ENCODE peak calls at places on chromosomes 2 and 18, in four cellular contexts. Q is K562, I is H1, H is HepG2. U is an unnamed sample.

GRCh38 chr2:25512707-25513106 is 160.7 kb downstream of the DTNB start:
- DNase-seq in H (no peak), I (no peak), Q (no peak), U (no peak)

GRCh38 chr2:979286-979928 is 28.8 kb downstream of the SNTG2 start:
- DNase-seq in I (no peak), Q (no peak), H (no peak), U (no peak)

GRCh38 chr2:47008381-47009280 is 93.0 kb upstream of the MCFD2 start:
- DNase-seq in H (peak; percentile 73), Q (no peak), I (no peak), U (no peak)

GRCh38 chr2:118974103-118974911 is 32.3 kb downstream of the MARCO start:
- DNase-seq in H (no peak), I (peak; percentile 31), Q (no peak), U (no peak)

GRCh38 chr2:174161490-174161889 is 86.8 kb downstream of the OLA1 start:
- DNase-seq in I (no peak), H (no peak), Q (no peak), U (no peak)

GRCh38 chr2:47070920-47071824 is 83.9 kb downstream of the STPG4 start:
- DNase-seq in H (peak; percentile 93), Q (no peak), I (no peak), U (peak; percentile 65)

GRCh38 chr2:1874101-1874865 is 130.0 kb upstream of the PXDN start:
- DNase-seq in Q (no peak), H (no peak), I (no peak), U (no peak)

GRCh38 chr2:176096243-176096985 is 3.2 kb upstream of the HOXD12 start:
- DNase-seq in H (no peak), I (peak; percentile 53), Q (no peak), U (peak; percentile 46)

GRCh38 chr2:98749053-98749450 is 18.1 kb upstream of the MGAT4A start:
- DNase-seq in I (no peak), H (no peak), Q (no peak), U (no peak)

GRCh38 chr2:101844055-101844635 is 146.6 kb downstream of the MAP4K4 start:
- DNase-seq in H (no peak), I (no peak), Q (no peak), U (peak; percentile 81)

GRCh38 chr2:104434363-104434792 is 419.5 kb upstream of the POU3F3 start:
- DNase-seq in I (peak; percentile 53), H (no peak), Q (no peak), U (no peak)

GRCh38 chr2:47211497-47212011 is 56.4 kb upstream of the STPG4 start:
- DNase-seq in I (no peak), Q (no peak), H (no peak), U (no peak)

GRCh38 chr2:232545511-232546375 is 4.6 kb downstream of the TIGD1 start:
- DNase-seq in Q (no peak), I (peak; percentile 30), H (no peak), U (no peak)

GRCh38 chr2:152499411-152499810 is 164.4 kb downstream of the FMNL2 start:
- DNase-seq in I (no peak), Q (no peak), H (no peak), U (no peak)

GRCh38 chr18:55323051-55323994 is 264.7 kb downstream of the TCF4 start:
- DNase-seq in H (no peak), I (no peak), Q (no peak), U (peak; percentile 37)

GRCh38 chr2:8999802-9000201 is 3.7 kb downstream of the MBOAT2 start:
- DNase-seq in H (no peak), Q (no peak), I (no peak), U (no peak)

GRCh38 chr2:172091626-172092566 is 6.6 kb downstream of the DLX1 start:
- DNase-seq in H (no peak), Q (no peak), I (no peak), U (no peak)

GRCh38 chr2:136284226-136285119 is 166.5 kb upstream of the CXCR4 start:
- DNase-seq in Q (no peak), I (no peak), H (no peak), U (no peak)

GRCh38 chr2:70796247-70796646 is 5.8 kb upstream of the FIGLA start:
- DNase-seq in H (no peak), Q (peak; percentile 36), I (no peak), U (no peak)

GRCh38 chr2:74850816-74851566 is 17.1 kb downstream of the HK2 start:
- DNase-seq in Q (no peak), I (no peak), H (no peak), U (no peak)

GRCh38 chr2:37672104-37672869 is 845 bp upstream of the CDC42EP3 start:
- DNase-seq in H (peak; percentile 34), Q (peak; percentile 58), I (peak; percentile 94), U (peak; percentile 85)

GRCh38 chr18:28189400-28190239 is 12.7 kb upstream of the CDH2 start:
- DNase-seq in H (peak; percentile 54), Q (peak; percentile 48), I (peak; percentile 67), U (peak; percentile 73)

GRCh38 chr2:23231865-23232264 is 153.1 kb upstream of the KLHL29 start:
- DNase-seq in I (no peak), H (no peak), Q (no peak), U (no peak)

GRCh38 chr2:204315236-204315662 is 230.0 kb upstream of the PARD3B start:
- DNase-seq in I (no peak), H (no peak), Q (no peak), U (no peak)

GRCh38 chr18:66616523-66616983 is 12.7 kb upstream of the CDH19 start:
- DNase-seq in Q (no peak), H (peak; percentile 35), I (peak; percentile 52), U (peak; percentile 19)
- TF ChIP-seq CTCF in Q (no peak), H (peak; percentile 59), I (peak; percentile 30), U (peak; percentile 54)

GRCh38 chr2:216373896-216374295 is 1.6 kb upstream of the MARCHF4 start:
- DNase-seq in Q (no peak), I (no peak), H (no peak), U (no peak)

GRCh38 chr2:216369821-216370220 is 2.5 kb downstream of the MARCHF4 start:
- DNase-seq in Q (no peak), I (no peak), H (no peak), U (no peak)

GRCh38 chr2:216370961-216371633 is 1.2 kb downstream of the MARCHF4 start:
- DNase-seq in I (peak; percentile 76), H (no peak), Q (no peak), U (peak; percentile 17)

GRCh38 chr2:216372761-216373291 is 543 bp upstream of the MARCHF4 start:
- DNase-seq in Q (no peak), H (no peak), I (no peak), U (peak; percentile 78)

DNA sequence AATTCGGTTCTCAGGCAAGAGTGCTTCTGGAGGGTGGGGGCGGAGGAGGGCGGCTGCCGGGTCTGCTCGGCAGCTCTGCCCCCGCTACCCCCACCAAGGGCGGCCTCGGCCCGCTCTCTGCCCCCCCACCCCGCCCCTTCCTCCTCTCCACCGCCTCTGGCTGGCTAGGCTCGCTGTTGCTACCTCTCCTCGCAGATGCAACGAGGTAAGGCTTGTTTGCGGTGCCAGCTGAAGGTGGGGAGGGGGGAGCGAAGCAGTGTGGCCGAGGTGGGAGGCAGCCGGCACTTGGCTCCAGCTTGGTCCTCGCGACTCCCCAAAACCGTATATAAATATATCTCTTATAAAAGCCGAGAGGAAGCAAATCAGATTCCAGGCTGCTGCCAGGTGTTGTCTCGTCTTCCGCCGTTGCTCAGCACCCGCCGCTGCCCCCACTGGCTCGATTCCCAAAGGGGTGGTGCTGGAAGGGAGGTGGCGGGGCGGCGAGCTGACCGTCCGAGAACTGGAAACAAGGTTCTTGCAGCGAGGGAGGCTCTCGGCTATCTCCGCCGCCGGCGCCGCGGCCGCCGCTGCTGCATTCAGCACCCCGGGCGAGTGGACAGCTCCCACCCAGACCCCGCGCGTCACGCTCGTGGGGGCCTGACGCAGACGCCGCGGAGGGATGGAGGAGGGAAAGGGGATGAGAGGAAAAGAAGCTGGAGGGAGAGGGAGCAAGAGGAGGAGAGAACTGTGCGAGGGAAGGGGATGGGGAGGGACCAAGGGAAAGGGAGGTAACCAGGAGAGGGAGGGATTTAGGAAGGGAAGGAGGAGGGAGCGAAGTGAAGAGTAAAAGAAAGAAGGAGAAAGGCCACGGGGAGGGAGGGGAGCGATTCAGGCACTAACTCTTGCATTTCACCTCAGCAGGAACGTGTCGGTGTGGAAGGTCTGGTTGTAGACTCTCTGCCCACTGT is at the start of gene MARCHF4:
- DNase-seq in I (peak; percentile 97), Q (peak; percentile 73), H (peak; percentile 12), U (peak; percentile 92)
- H3K9ac ChIP-seq in I (peak within 1 kb of the TSS; percentile 11), Q (no peak within 1 kb of the TSS), H (no peak within 1 kb of the TSS), U (peak within 1 kb of the TSS; percentile 92)

DNA sequence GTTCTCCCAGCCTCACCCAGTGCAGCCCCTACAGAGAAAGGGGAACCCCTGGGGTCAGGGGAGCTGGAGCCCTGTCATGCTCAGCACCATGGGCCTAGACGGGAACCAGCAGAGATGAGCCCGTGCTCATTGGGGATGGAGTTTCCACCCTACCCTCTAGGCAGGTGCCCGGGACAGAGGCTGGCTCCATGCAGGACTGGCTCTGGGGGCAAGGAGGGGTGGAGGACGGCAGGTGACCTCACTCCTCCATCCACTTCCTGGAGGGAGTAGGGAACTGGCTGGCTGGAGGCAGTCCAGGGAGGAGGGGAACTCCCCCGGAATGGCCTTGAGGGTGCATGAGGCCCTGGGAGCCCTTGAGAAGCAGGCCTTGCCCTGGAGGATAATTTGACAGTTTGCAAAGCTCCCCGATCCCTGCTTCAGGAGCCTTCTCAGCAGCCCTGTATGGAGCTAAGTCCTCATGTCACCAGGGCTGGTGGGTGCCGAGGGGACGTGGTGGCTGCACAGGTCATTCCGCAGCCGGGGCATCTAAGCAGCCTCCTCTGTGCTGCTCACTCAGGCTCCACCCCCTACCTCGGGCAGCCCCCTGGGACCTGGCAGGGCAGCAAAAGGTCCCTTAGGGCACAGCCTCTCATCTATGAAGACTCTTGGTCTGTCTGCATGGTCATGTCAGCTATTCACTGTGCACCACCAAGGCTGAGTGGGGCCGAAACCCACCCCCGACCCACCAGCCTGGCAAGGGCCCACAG is 2.1 kb downstream of the NEURL3 start:
- DNase-seq in I (peak; percentile 40), Q (no peak), H (no peak), U (no peak)
- TF ChIP-seq JUN in I (no peak), Q (no peak), H (no peak), U (no peak)

GRCh38 chr2:235551965-235552364 is 58.1 kb downstream of the AGAP1 start:
- DNase-seq in H (peak; percentile 81), I (no peak), Q (peak; percentile 28), U (peak; percentile 81)
- TF ChIP-seq CTCF in H (peak; percentile 86), I (peak; percentile 72), Q (peak; percentile 43), U (peak; percentile 86)

DNA sequence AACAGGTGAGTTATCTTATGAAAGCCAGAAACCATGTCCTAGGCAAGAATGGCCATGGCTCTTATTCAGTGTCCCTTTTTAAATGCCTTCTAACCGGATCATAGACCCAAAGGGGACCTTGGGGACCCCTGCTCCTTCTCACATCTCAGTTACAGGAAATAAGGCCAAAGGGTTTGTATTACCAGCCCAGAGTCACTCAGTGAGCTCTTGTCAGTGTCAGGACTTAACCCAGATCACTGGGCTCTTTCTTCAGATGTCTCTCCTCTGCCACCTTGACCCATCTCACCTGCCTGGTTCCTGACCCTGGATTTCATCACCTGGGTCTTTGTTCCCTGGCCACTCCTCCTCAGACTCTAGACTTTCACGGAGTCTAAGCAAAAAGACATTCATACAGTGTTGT is 556.7 kb downstream of the CMPK2 start:
- DNase-seq in I (no peak), Q (no peak), H (no peak), U (no peak)
- H3K9ac ChIP-seq in I (no peak overlapping the region), Q (no peak overlapping the region), H (no peak overlapping the region), U (no peak overlapping the region)

U was measured in endothelial cell of umbilical vein.